ENCODE peak calls at places on chromosome 17, in ten cellular contexts. L is PC-9, W is D341Med, Z is M059J, I is B cell, O is GM04504, R is ELF-1, A is RWPE1, J is NCI-H1092, S is activated T-cell treated with anti-CD3 and anti-CD28 coated beads for 24 hours. Y is an unnamed sample.
A peak's percentile ranks its signal among the peaks of the same experiment; 100 is the strongest.

GRCh38 chr17:27552467-27552779 is 78.6 kb upstream of the LGALS9 start:
- DNase-seq in S (no peak), W (no peak), J (no peak), R (peak; percentile 49), L (peak; percentile 96), I (no peak), A (peak; percentile 76), O (no peak), Z (peak; percentile 97), Y (no peak)

GRCh38 chr17:45244725-45245656 is 16.9 kb downstream of the SPATA32 start:
- DNase-seq in L (no peak), A (no peak), O (no peak), R (no peak), I (no peak), W (no peak), J (no peak), S (no peak), Z (no peak), Y (no peak)

GRCh38 chr17:65473985-65474384 is 87.5 kb downstream of the AXIN2 start:
- DNase-seq in Z (no peak), J (no peak), S (no peak), I (no peak), L (no peak), W (no peak), R (no peak), O (no peak), A (no peak), Y (no peak)

GRCh38 chr17:79991924-79992656 is 43.6 kb downstream of the TBC1D16 start:
- DNase-seq in S (no peak), O (no peak), L (no peak), A (no peak), J (peak; percentile 67), Z (no peak), I (no peak), W (no peak), R (no peak), Y (no peak)

GRCh38 chr17:76781056-76781982 is 43.4 kb downstream of the MFSD11 start:
- DNase-seq in S (no peak), R (peak; percentile 37), O (no peak), I (no peak), L (no peak), A (no peak), J (no peak), W (peak; percentile 66), Z (no peak), Y (no peak)

GRCh38 chr17:69445132-69445531 is 30.6 kb downstream of the MAP2K6 start:
- DNase-seq in L (no peak), I (no peak), A (no peak), J (no peak), W (no peak), Z (no peak), S (no peak), R (no peak), O (no peak), Y (no peak)

GRCh38 chr17:55121268-55121667 is 143.5 kb upstream of the HLF start:
- DNase-seq in J (no peak), Z (no peak), W (peak; percentile 45), O (no peak), L (no peak), A (no peak), R (no peak), S (no peak), I (no peak), Y (no peak)

GRCh38 chr17:80519091-80519781 is 25.4 kb upstream of the RPTOR start:
- DNase-seq in I (no peak), J (no peak), R (no peak), Z (no peak), S (no peak), A (no peak), O (no peak), L (no peak), W (no peak), Y (no peak)

GRCh38 chr17:77286641-77287431 is 146.1 kb downstream of the SEC14L1 start:
- DNase-seq in O (no peak), L (peak; percentile 97), S (no peak), J (peak; percentile 71), W (peak; percentile 96), R (no peak), A (peak; percentile 92), Z (peak; percentile 99), I (no peak), Y (no peak)

GRCh38 chr17:76710863-76711611 is at the start of gene MXRA7:
- DNase-seq in R (peak; percentile 59), O (no peak), S (no peak), L (no peak), Z (peak; percentile 63), J (peak; percentile 23), A (peak; percentile 71), W (peak; percentile 95), I (peak; percentile 96), Y (no peak)

GRCh38 chr17:58250344-58251011 is 12.1 kb downstream of the LPO start:
- DNase-seq in L (no peak), Z (no peak), R (no peak), W (peak; percentile 36), S (no peak), A (no peak), O (no peak), J (no peak), I (no peak), Y (no peak)

GRCh38 chr17:61345825-61346628 is 53.6 kb upstream of the TBX2 start:
- DNase-seq in I (no peak), W (no peak), R (no peak), S (no peak), O (no peak), Z (no peak), J (no peak), L (no peak), A (no peak), Y (no peak)

GRCh38 chr17:81289627-81290026 is 5.5 kb downstream of the SLC38A10 start:
- DNase-seq in S (no peak), R (no peak), L (no peak), O (no peak), W (no peak), A (no peak), Z (no peak), J (no peak), I (no peak), Y (no peak)

GRCh38 chr17:1509255-1509943 is 7.0 kb downstream of the INPP5K start:
- DNase-seq in R (no peak), S (no peak), W (no peak), Z (no peak), O (no peak), A (no peak), I (no peak), L (no peak), J (no peak), Y (no peak)

GRCh38 chr17:82449136-82449882 is 1.2 kb downstream of the CYBC1 start:
- DNase-seq in A (no peak), Z (no peak), J (no peak), O (no peak), I (peak; percentile 86), W (peak; percentile 47), L (no peak), R (no peak), S (peak; percentile 41), Y (no peak)

GRCh38 chr17:80724723-80725388 is 180.2 kb downstream of the RPTOR start:
- DNase-seq in O (no peak), A (peak; percentile 67), J (no peak), L (no peak), Z (peak; percentile 69), W (peak; percentile 45), S (no peak), I (no peak), R (no peak), Y (no peak)

GRCh38 chr17:27635275-27635823 is 4.4 kb downstream of the LGALS9 start:
- DNase-seq in L (no peak), R (no peak), I (peak; percentile 72), Z (no peak), A (no peak), W (no peak), O (no peak), S (no peak), J (no peak), Y (no peak)

GRCh38 chr17:47686661-47687327 is 7.2 kb upstream of the TBKBP1 start:
- DNase-seq in R (no peak), Z (peak; percentile 58), W (no peak), I (no peak), A (no peak), O (no peak), J (no peak), L (no peak), S (no peak), Y (no peak)

GRCh38 chr17:50182783-50183438 is 17.1 kb downstream of the SGCA start:
- DNase-seq in I (no peak), W (no peak), O (no peak), Z (no peak), L (no peak), S (no peak), R (no peak), A (no peak), J (no peak), Y (no peak)

GRCh38 chr17:4161179-4161559 is 18.2 kb downstream of the CYB5D2 start:
- DNase-seq in L (peak; percentile 96), W (no peak), Z (peak; percentile 95), A (peak; percentile 90), O (peak; percentile 73), I (no peak), S (no peak), R (peak; percentile 97), J (no peak), Y (no peak)

GRCh38 chr17:58560511-58560910 is 46.1 kb upstream of the MTMR4 start:
- DNase-seq in L (no peak), O (no peak), R (no peak), J (no peak), W (no peak), Z (no peak), S (no peak), I (no peak), A (no peak), Y (no peak)

GRCh38 chr17:77963441-77963840 is 4.9 kb downstream of the TNRC6C start:
- DNase-seq in I (no peak), Z (peak; percentile 84), S (peak; percentile 21), O (peak; percentile 77), J (peak; percentile 28), A (no peak), W (no peak), R (no peak), L (no peak), Y (no peak)

GRCh38 chr17:19336938-19337711 is 25.4 kb downstream of the B9D1 start:
- DNase-seq in O (no peak), W (no peak), S (no peak), I (no peak), Z (no peak), L (no peak), R (peak; percentile 76), A (no peak), J (no peak), Y (no peak)

GRCh38 chr17:1216209-1216937 is 36.6 kb upstream of the ABR start:
- DNase-seq in R (no peak), W (no peak), Z (no peak), J (no peak), L (no peak), A (no peak), S (no peak), O (no peak), I (peak; percentile 65), Y (no peak)

Y was measured in NCI-H187 treated with DMSO at 0.1 percent for 48 hours.